ENCODE peak calls at places on chromosomes 12 and 14, in eight cellular contexts. T is lower leg skin, R is neural crest cell, X is fibroblast of the aortic adventitia, L is AG10803, Q is prostate gland, A is ovary, J is CD14-positive monocyte. H is an unnamed sample.

GRCh38 chr12:16020034-16020433 is 108.9 kb downstream of the DERA start:
- DNase-seq in T (no peak), R (no peak), X (no peak), L (no peak), Q (no peak), A (no peak), J (no peak), H (no peak)

GRCh38 chr12:25051171-25051570 is 102.3 kb upstream of the BCAT1 start:
- DNase-seq in T (no peak), R (no peak), X (no peak), L (no peak), Q (no peak), A (no peak), J (no peak), H (no peak)

GRCh38 chr12:65368071-65368470 is 89.6 kb downstream of the MSRB3 start:
- DNase-seq in T (no peak), R (no peak), X (no peak), L (no peak), Q (no peak), A (no peak), J (no peak), H (no peak)

GRCh38 chr12:129351481-129351880 is 498.2 kb downstream of the GLT1D1 start:
- DNase-seq in T (no peak), R (no peak), X (no peak), L (no peak), Q (no peak), A (no peak), J (no peak), H (no peak)

GRCh38 chr14:104355101-104355691 is 216.8 kb downstream of the KIF26A start:
- DNase-seq in T (no peak), R (no peak), X (no peak), L (no peak), Q (no peak), A (peak; percentile 32), J (peak; percentile 41), H (no peak)

GRCh38 chr12:45439039-45439438 is 223.1 kb downstream of the ANO6 start:
- DNase-seq in T (no peak), R (no peak), X (no peak), L (no peak), Q (no peak), A (no peak), J (no peak), H (no peak)

GRCh38 chr12:116171549-116171948 is 105.9 kb downstream of the MED13L start:
- DNase-seq in T (no peak), R (no peak), X (peak; percentile 59), L (no peak), Q (no peak), A (no peak), J (no peak), H (no peak)

GRCh38 chr12:3123729-3124128 is 46.5 kb downstream of the TSPAN9 start:
- DNase-seq in T (no peak), R (no peak), X (no peak), L (peak; percentile 39), Q (no peak), A (no peak), J (no peak), H (no peak)

GRCh38 chr14:104436047-104436531 is 143.5 kb upstream of the C14orf180 start:
- DNase-seq in T (peak; percentile 23), R (no peak), X (no peak), L (peak; percentile 24), Q (no peak), A (peak; percentile 87), J (peak; percentile 43), H (peak; percentile 18)

GRCh38 chr12:65603428-65604351 is 220.6 kb upstream of the HMGA2 start:
- DNase-seq in T (peak; percentile 48), R (no peak), X (peak; percentile 98), L (peak; percentile 98), Q (peak; percentile 45), A (no peak), J (no peak), H (no peak)

GRCh38 chr12:68591716-68592437 is 18.8 kb upstream of the RAP1B start:
- DNase-seq in T (no peak), R (no peak), X (no peak), L (no peak), Q (no peak), A (no peak), J (no peak), H (no peak)

GRCh38 chr12:24226745-24227350 is 277.4 kb upstream of the SOX5 start:
- DNase-seq in T (no peak), R (no peak), X (peak; percentile 73), L (peak; percentile 28), Q (no peak), A (no peak), J (no peak), H (no peak)

GRCh38 chr12:52239767-52240166 is 6.7 kb downstream of the KRT7 start:
- DNase-seq in T (no peak), R (no peak), X (no peak), L (no peak), Q (no peak), A (no peak), J (no peak), H (no peak)

GRCh38 chr12:65740873-65741600 is 83.2 kb upstream of the HMGA2 start:
- DNase-seq in T (peak; percentile 56), R (peak; percentile 81), X (peak; percentile 68), L (peak; percentile 71), Q (peak; percentile 30), A (peak; percentile 85), J (peak; percentile 56), H (peak; percentile 71)

GRCh38 chr12:121214171-121214777 is 4.3 kb downstream of the P2RX4 start:
- DNase-seq in T (no peak), R (no peak), X (peak; percentile 34), L (peak; percentile 45), Q (no peak), A (no peak), J (peak; percentile 66), H (no peak)

GRCh38 chr14:59358105-59358504 is 107.1 kb downstream of the GPR135 start:
- DNase-seq in T (peak; percentile 74), R (no peak), X (peak; percentile 95), L (peak; percentile 98), Q (no peak), A (no peak), J (peak; percentile 47), H (no peak)

DNA sequence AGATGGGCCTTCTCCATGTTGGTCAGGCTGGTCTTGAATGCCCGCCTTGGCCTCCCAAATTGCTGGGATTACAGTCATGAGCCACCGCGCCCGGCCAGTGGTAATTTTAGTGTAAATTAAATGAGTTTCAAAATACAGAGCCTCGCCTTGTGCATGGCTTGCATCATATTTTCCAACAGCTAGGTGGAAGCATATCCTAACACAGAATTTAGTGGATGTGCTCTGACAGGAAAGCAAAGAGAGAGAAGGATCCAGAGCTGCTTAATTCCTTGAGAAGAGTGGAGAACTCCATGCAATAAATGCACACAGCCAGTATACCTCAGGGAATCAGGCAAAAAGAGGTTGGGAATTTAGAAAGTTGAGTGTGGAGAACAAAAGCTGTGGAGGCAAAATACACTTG is 2.5 kb downstream of the OR6C2 start:
- DNase-seq in T (no peak), R (no peak), X (no peak), L (no peak), Q (no peak), A (no peak), J (no peak), H (no peak)
- TF ChIP-seq CTCF in T (no peak), R (peak; percentile 12), X (no peak), L (no peak), Q (no peak), A (no peak), J (no peak), H (no peak)

GRCh38 chr12:69630191-69630590 is 19.5 kb upstream of the LRRC10 start:
- DNase-seq in T (no peak), R (no peak), X (no peak), L (peak; percentile 8), Q (no peak), A (no peak), J (no peak), H (no peak)

DNA sequence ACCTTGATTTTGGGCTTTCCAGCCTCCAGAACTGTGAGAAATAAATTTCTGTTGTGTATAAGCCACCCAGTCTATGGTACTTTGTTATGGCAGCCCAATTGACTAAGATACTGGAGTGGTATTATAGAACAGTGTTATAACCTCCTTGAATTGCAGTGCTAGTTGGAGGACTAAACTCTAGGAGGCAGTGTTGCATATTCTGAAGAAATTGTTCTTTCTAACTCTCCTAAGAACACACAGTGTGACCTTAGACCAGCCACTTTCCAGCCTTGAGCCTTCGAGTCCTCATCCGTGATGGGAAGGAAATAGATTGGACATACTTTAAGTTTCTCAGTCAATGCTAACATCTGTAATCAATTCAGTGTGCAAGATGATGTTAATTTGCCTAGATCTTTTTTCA is 22.4 kb upstream of the LRRC10 start:
- DNase-seq in T (no peak), R (no peak), X (no peak), L (no peak), Q (no peak), A (no peak), J (no peak), H (no peak)
- TF ChIP-seq CTCF in T (no peak), R (peak; percentile 39), X (no peak), L (no peak), Q (no peak), A (no peak), J (no peak), H (no peak)

DNA sequence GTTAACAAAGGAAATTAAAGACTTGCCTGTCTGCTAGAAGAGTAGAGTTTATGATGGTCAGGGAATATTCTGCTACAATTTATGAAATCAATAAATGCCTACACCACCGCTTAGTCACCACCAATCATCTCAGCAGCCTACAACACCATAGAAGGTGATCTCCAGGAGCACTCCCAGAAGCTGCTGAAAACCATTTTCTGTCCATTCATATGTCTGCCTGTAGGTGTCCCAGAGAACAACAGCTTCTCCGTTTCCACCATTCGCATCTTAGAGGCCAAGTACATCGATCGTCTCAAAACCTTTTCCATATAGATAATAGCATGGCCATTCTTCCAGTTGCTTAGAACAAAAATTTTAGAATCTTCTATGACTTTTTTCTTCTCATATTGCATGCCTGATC is 303.4 kb downstream of the KCNC2 start:
- DNase-seq in T (no peak), R (no peak), X (no peak), L (no peak), Q (no peak), A (no peak), J (no peak), H (no peak)
- TF ChIP-seq CTCF in T (no peak), R (peak; percentile 30), X (peak; percentile 11), L (peak; percentile 13), Q (no peak), A (no peak), J (no peak), H (no peak)

GRCh38 chr12:50111693-50112455 is at the start of gene COX14:
- DNase-seq in T (peak; percentile 99), R (peak; percentile 99), X (peak; percentile 100), L (peak; percentile 99), Q (peak; percentile 99), A (peak; percentile 99), J (peak; percentile 99), H (peak; percentile 100)
- TF ChIP-seq CTCF in T (no peak), R (peak; percentile 90), X (peak; percentile 90), L (peak; percentile 74), Q (peak; percentile 92), A (peak; percentile 89), J (peak; percentile 17), H (peak; percentile 94)

H was measured in dorsolateral prefrontal cortex.